ENCODE peak calls at places on chromosomes 7 and 10, in five cellular contexts. One of them, this sample, is unnamed.

GRCh38 chr10:85319150-85319549 is 990.8 kb downstream of the CCSER2 start:
- DNase-seq in body of pancreas: no peak
- DNase-seq in activated T-cell treated with anti-CD3 and anti-CD28 coated beads for 1 hour: no peak
- DNase-seq in SK-MEL-5: peak
- DNase-seq in effector CD8-positive, alpha-beta T cell: no peak
- DNase-seq in this sample: peak

GRCh38 chr7:76185187-76185915 is 16.3 kb upstream of the SRRM3 start:
- DNase-seq in body of pancreas: no peak
- DNase-seq in activated T-cell treated with anti-CD3 and anti-CD28 coated beads for 1 hour: no peak
- DNase-seq in SK-MEL-5: no peak
- DNase-seq in effector CD8-positive, alpha-beta T cell: no peak
- DNase-seq in this sample: no peak

GRCh38 chr10:52541082-52541481 is 227.0 kb downstream of the DKK1 start:
- DNase-seq in body of pancreas: no peak
- DNase-seq in activated T-cell treated with anti-CD3 and anti-CD28 coated beads for 1 hour: no peak
- DNase-seq in SK-MEL-5: no peak
- DNase-seq in effector CD8-positive, alpha-beta T cell: no peak
- DNase-seq in this sample: no peak

GRCh38 chr7:1049006-1049741 is 4.8 kb downstream of the GPR146 start:
- DNase-seq in body of pancreas: no peak
- DNase-seq in activated T-cell treated with anti-CD3 and anti-CD28 coated beads for 1 hour: no peak
- DNase-seq in SK-MEL-5: no peak
- DNase-seq in effector CD8-positive, alpha-beta T cell: no peak
- DNase-seq in this sample: no peak

GRCh38 chr7:30920021-30920583 is 8.4 kb downstream of the AQP1 start:
- DNase-seq in body of pancreas: peak
- DNase-seq in activated T-cell treated with anti-CD3 and anti-CD28 coated beads for 1 hour: no peak
- DNase-seq in SK-MEL-5: no peak
- DNase-seq in effector CD8-positive, alpha-beta T cell: no peak
- DNase-seq in this sample: no peak

GRCh38 chr7:24903559-24903958 is 76.4 kb downstream of the OSBPL3 start:
- DNase-seq in body of pancreas: no peak
- DNase-seq in activated T-cell treated with anti-CD3 and anti-CD28 coated beads for 1 hour: no peak
- DNase-seq in SK-MEL-5: no peak
- DNase-seq in effector CD8-positive, alpha-beta T cell: no peak
- DNase-seq in this sample: no peak

GRCh38 chr7:1030444-1031070 is 13.8 kb upstream of the GPR146 start:
- DNase-seq in body of pancreas: no peak
- DNase-seq in activated T-cell treated with anti-CD3 and anti-CD28 coated beads for 1 hour: no peak
- DNase-seq in SK-MEL-5: no peak
- DNase-seq in effector CD8-positive, alpha-beta T cell: no peak
- DNase-seq in this sample: no peak

GRCh38 chr10:110634527-110635209 is 9.5 kb upstream of the RBM20 start:
- DNase-seq in body of pancreas: peak
- DNase-seq in activated T-cell treated with anti-CD3 and anti-CD28 coated beads for 1 hour: no peak
- DNase-seq in SK-MEL-5: peak
- DNase-seq in effector CD8-positive, alpha-beta T cell: no peak
- DNase-seq in this sample: peak

GRCh38 chr10:132970641-132971438 is 28.5 kb upstream of the CFAP46 start:
- DNase-seq in body of pancreas: peak
- DNase-seq in activated T-cell treated with anti-CD3 and anti-CD28 coated beads for 1 hour: no peak
- DNase-seq in SK-MEL-5: no peak
- DNase-seq in effector CD8-positive, alpha-beta T cell: no peak
- DNase-seq in this sample: no peak

GRCh38 chr10:73839276-73839966 is 28.0 kb upstream of the NDST2 start:
- DNase-seq in body of pancreas: no peak
- DNase-seq in activated T-cell treated with anti-CD3 and anti-CD28 coated beads for 1 hour: no peak
- DNase-seq in SK-MEL-5: no peak
- DNase-seq in effector CD8-positive, alpha-beta T cell: no peak
- DNase-seq in this sample: no peak

GRCh38 chr7:90173127-90173844 is 19.0 kb downstream of the STEAP1 start:
- DNase-seq in body of pancreas: no peak
- DNase-seq in activated T-cell treated with anti-CD3 and anti-CD28 coated beads for 1 hour: no peak
- DNase-seq in SK-MEL-5: no peak
- DNase-seq in effector CD8-positive, alpha-beta T cell: no peak
- DNase-seq in this sample: no peak

GRCh38 chr7:141466151-141466904 is 84.9 kb upstream of the AGK start:
- DNase-seq in body of pancreas: no peak
- DNase-seq in activated T-cell treated with anti-CD3 and anti-CD28 coated beads for 1 hour: no peak
- DNase-seq in SK-MEL-5: no peak
- DNase-seq in effector CD8-positive, alpha-beta T cell: no peak
- DNase-seq in this sample: no peak

This sample was measured in foreskin melanocyte.